ENCODE peak calls at places on chromosome 13, in seven cellular contexts. P is astrocyte of the cerebellum, Q is stomach, H is lung, J is astrocyte of the spinal cord, L is fibroblast of lung, B is WERI-Rb-1. Y is an unnamed sample.

GRCh38 chr13:46052314-46053161 is at the start of gene ZC3H13:
- DNase-seq in B (peak; percentile 95), J (peak; percentile 95), Q (peak; percentile 95), L (peak; percentile 96), H (peak; percentile 95), P (peak; percentile 93), Y (peak; percentile 95)

GRCh38 chr13:66532146-66532545 is 698.0 kb downstream of the PCDH9 start:
- DNase-seq in B (no peak), J (peak; percentile 79), L (peak; percentile 90), H (no peak), P (peak; percentile 26), Q (no peak), Y (no peak)

GRCh38 chr13:113599396-113599795 is 14.8 kb downstream of the TFDP1 start:
- DNase-seq in Q (no peak), B (no peak), P (no peak), J (no peak), L (no peak), H (no peak), Y (no peak)

GRCh38 chr13:67150608-67151007 is 79.5 kb downstream of the PCDH9 start:
- DNase-seq in P (no peak), L (no peak), B (no peak), Q (no peak), J (no peak), H (no peak), Y (no peak)

GRCh38 chr13:82062772-82063171 is 1721.8 kb upstream of the SPRY2 start:
- DNase-seq in J (no peak), H (no peak), L (no peak), P (no peak), Q (no peak), B (no peak), Y (no peak)

GRCh38 chr13:113149711-113150544 is 8.5 kb upstream of the PROZ start:
- DNase-seq in H (no peak), B (no peak), L (no peak), Q (no peak), J (no peak), P (no peak), Y (no peak)

GRCh38 chr13:49098198-49098597 is 121.9 kb upstream of the MLNR start:
- DNase-seq in J (peak; percentile 92), Q (no peak), H (no peak), L (peak; percentile 95), P (peak; percentile 59), B (no peak), Y (no peak)

GRCh38 chr13:43473437-43473836 is 313.3 kb downstream of the ENOX1 start:
- DNase-seq in J (no peak), Q (no peak), H (no peak), L (no peak), B (no peak), P (no peak), Y (no peak)

GRCh38 chr13:24741791-24742190 is 22.2 kb upstream of the RNF17 start:
- DNase-seq in B (no peak), L (no peak), Q (no peak), P (no peak), J (no peak), H (no peak), Y (no peak)

GRCh38 chr13:44967656-44968451 is 21.4 kb downstream of the NUFIP1 start:
- DNase-seq in Q (no peak), P (peak; percentile 18), H (no peak), J (peak; percentile 54), B (no peak), L (peak; percentile 57), Y (no peak)

GRCh38 chr13:99919132-99919531 is 52.4 kb downstream of the ZIC5 start:
- DNase-seq in B (no peak), P (no peak), L (no peak), H (no peak), Q (no peak), J (no peak), Y (no peak)

GRCh38 chr13:22740264-22740663 is 440.5 kb upstream of the SGCG start:
- DNase-seq in P (no peak), J (no peak), L (peak; percentile 30), H (no peak), Q (no peak), B (peak; percentile 15), Y (peak; percentile 28)

GRCh38 chr13:99426426-99426825 is 74.8 kb upstream of the TM9SF2 start:
- DNase-seq in L (no peak), P (no peak), H (no peak), Q (no peak), B (no peak), J (no peak), Y (no peak)

GRCh38 chr13:50911051-50911690 is 1.6 kb downstream of the RNASEH2B start:
- DNase-seq in B (no peak), L (peak; percentile 31), P (no peak), J (no peak), H (no peak), Q (no peak), Y (peak; percentile 60)

GRCh38 chr13:94239135-94239534 is 240.3 kb downstream of the DCT start:
- DNase-seq in P (no peak), J (peak; percentile 29), Q (no peak), L (peak; percentile 26), H (no peak), B (no peak), Y (no peak)

GRCh38 chr13:95678967-95679366 is 2.0 kb downstream of the DNAJC3 start:
- DNase-seq in B (no peak), P (no peak), J (no peak), H (no peak), L (no peak), Q (no peak), Y (no peak)
- H3K4me3 ChIP-seq in B (no peak overlapping the region), P (peak overlapping the region; percentile 66), J (no peak overlapping the region), H (no peak overlapping the region), L (peak overlapping the region; percentile 86), Q (peak overlapping the region; percentile 95), Y (no peak overlapping the region)

GRCh38 chr13:40605573-40605972 is 60.9 kb downstream of the FOXO1 start:
- DNase-seq in J (no peak), L (no peak), B (no peak), P (no peak), Q (no peak), H (no peak), Y (no peak)
- H3K4me3 ChIP-seq in J (no peak overlapping the region), L (no peak overlapping the region), B (no peak overlapping the region), P (no peak overlapping the region), Q (no peak overlapping the region), H (no peak overlapping the region), Y (no peak overlapping the region)

GRCh38 chr13:111209613-111210012 is 94.5 kb downstream of the ARHGEF7 start:
- DNase-seq in J (no peak), B (no peak), L (no peak), Q (no peak), H (no peak), P (no peak), Y (no peak)
- H3K4me3 ChIP-seq in J (no peak overlapping the region), B (no peak overlapping the region), L (no peak overlapping the region), Q (no peak overlapping the region), H (no peak overlapping the region), P (no peak overlapping the region), Y (no peak overlapping the region)

GRCh38 chr13:62320731-62321130 is 905.1 kb upstream of the PCDH20 start:
- DNase-seq in B (no peak), H (no peak), L (no peak), J (no peak), Q (no peak), P (no peak), Y (no peak)
- H3K4me3 ChIP-seq in B (no peak overlapping the region), H (no peak overlapping the region), L (no peak overlapping the region), J (no peak overlapping the region), Q (no peak overlapping the region), P (no peak overlapping the region), Y (no peak overlapping the region)

DNA sequence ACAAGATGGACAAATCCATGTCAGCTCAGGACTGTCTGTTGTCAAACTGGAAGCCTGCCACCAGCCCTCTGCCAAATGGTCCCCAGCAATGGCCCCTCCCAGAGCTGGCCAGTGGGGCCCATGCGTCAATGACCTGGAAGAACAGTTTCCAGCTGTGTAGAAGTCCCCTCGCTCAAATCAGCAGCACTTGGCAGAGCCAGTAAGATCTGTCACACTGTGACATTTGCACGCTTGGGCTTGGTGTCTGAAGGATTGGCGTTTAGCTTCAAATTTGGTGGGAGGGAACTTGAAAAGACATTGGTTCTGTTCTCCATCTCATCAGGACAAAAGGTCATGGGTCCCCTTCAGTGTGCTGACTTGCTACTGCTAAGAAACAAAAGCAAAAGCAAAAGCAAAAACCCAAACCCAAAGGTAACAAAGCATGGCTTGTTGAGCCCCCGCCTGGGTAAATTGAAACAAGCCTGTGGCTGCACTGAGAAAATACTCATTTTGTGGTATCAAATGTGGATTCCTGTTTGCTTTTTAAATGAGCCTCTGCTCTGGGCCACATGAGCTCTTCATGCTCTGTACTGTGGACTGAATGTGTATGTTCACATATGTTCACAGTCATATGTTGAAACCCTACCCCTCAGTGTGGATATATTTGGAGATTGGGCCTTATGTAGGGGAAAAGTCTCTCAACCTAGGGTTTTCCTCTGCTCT is 253.6 kb upstream of the MAB21L1 start:
- DNase-seq in L (no peak), Q (no peak), B (no peak), P (no peak), J (no peak), H (no peak), Y (no peak)
- H3K4me3 ChIP-seq in L (no peak overlapping the region), Q (no peak overlapping the region), B (no peak overlapping the region), P (no peak overlapping the region), J (no peak overlapping the region), H (no peak overlapping the region), Y (no peak overlapping the region)